ENCODE peak calls at places on chromosome 12, in nine cellular contexts. K is stimulated activated CD8-positive, alpha-beta memory T cell treated with anti-CD3 and anti-CD28 coated beads, Interleukin-4, amount 100 ng/mL, for 4 hours; H is nephron progenitor cell; B is NCI-H1092 treated with DMSO at 0.1 percent for 48 hours; F is brain microvascular endothelial cell; G is GDM1; Z is stimulated activated CD4-positive, alpha-beta T cell treated with anti-CD3 and anti-CD28 coated beads, Interleukin-4, amount 100 ng/mL, for 24 hours; C is non-pigmented ciliary epithelial cell; J is left cardiac atrium. I is an unnamed sample.

GRCh38 chr12:52517888-52518287 is 2.3 kb downstream of the KRT5 start:
- DNase-seq in F (no peak), H (no peak), B (no peak), K (no peak), J (no peak), Z (no peak), G (no peak), C (no peak), I (no peak)

GRCh38 chr12:29149691-29150382 is 759 bp downstream of the FAR2 start:
- DNase-seq in J (no peak), H (peak), F (no peak), G (no peak), Z (peak), C (no peak), K (no peak), B (no peak), I (no peak)

GRCh38 chr12:46676797-46677520 is 148.8 kb downstream of the SLC38A4 start:
- DNase-seq in F (no peak), G (no peak), K (no peak), H (no peak), B (no peak), J (no peak), C (no peak), Z (no peak), I (no peak)

GRCh38 chr12:30980886-30981662 is 54.5 kb downstream of the TSPAN11 start:
- DNase-seq in C (no peak), H (no peak), B (peak), J (no peak), K (no peak), F (no peak), G (no peak), Z (no peak), I (no peak)

GRCh38 chr12:93183940-93184663 is 193.6 kb upstream of the NUDT4 start:
- DNase-seq in B (no peak), J (no peak), C (no peak), Z (no peak), K (no peak), G (peak), H (no peak), F (no peak), I (peak)

GRCh38 chr12:128570191-128571065 is 253.3 kb downstream of the SLC15A4 start:
- DNase-seq in B (no peak), G (no peak), K (peak), C (no peak), Z (no peak), F (no peak), H (no peak), J (no peak), I (peak)

GRCh38 chr12:110039085-110039807 is 9.1 kb downstream of the C12orf76 start:
- DNase-seq in C (peak), H (no peak), K (no peak), F (peak), B (no peak), Z (no peak), J (no peak), G (no peak), I (no peak)

GRCh38 chr12:685388-685787 is 22.1 kb upstream of the NINJ2 start:
- DNase-seq in G (peak), B (no peak), F (peak), K (peak), H (no peak), J (no peak), C (peak), Z (peak), I (no peak)

GRCh38 chr12:89162704-89163261 is 189.5 kb downstream of the DUSP6 start:
- DNase-seq in B (no peak), F (peak), G (peak), K (no peak), J (peak), H (no peak), Z (peak), C (peak), I (no peak)

GRCh38 chr12:26767116-26767515 is 65.9 kb downstream of the ITPR2 start:
- DNase-seq in F (no peak), C (no peak), H (no peak), Z (no peak), G (no peak), J (no peak), B (no peak), K (no peak), I (no peak)

GRCh38 chr12:79873223-79873622 is 61.7 kb downstream of the PPP1R12A start:
- DNase-seq in F (no peak), G (no peak), C (no peak), H (no peak), J (no peak), Z (no peak), K (no peak), B (no peak), I (no peak)

GRCh38 chr12:132462778-132463177 is 27.2 kb upstream of the FBRSL1 start:
- DNase-seq in Z (no peak), G (no peak), K (no peak), H (no peak), F (no peak), B (no peak), C (no peak), J (no peak), I (no peak)

GRCh38 chr12:90851800-90852718 is 102.9 kb downstream of the CCER1 start:
- DNase-seq in C (no peak), G (no peak), J (no peak), B (no peak), H (no peak), K (no peak), Z (no peak), F (no peak), I (no peak)

GRCh38 chr12:116492703-116493324 is 66.4 kb upstream of the MAP1LC3B2 start:
- DNase-seq in H (no peak), K (no peak), F (peak), B (no peak), J (no peak), Z (no peak), G (peak), C (no peak), I (no peak)

GRCh38 chr12:120350576-120351350 is 18.2 kb downstream of the MSI1 start:
- DNase-seq in J (no peak), Z (no peak), H (no peak), F (no peak), C (no peak), G (no peak), K (no peak), B (peak), I (no peak)

GRCh38 chr12:571795-572531 is 91.3 kb downstream of the NINJ2 start:
- DNase-seq in H (no peak), Z (no peak), C (no peak), B (no peak), K (no peak), J (peak), G (no peak), F (no peak), I (no peak)

GRCh38 chr12:9646794-9647622 is 22.5 kb upstream of the CLEC2D start:
- DNase-seq in B (no peak), J (no peak), Z (no peak), H (peak), K (no peak), F (no peak), C (no peak), G (no peak), I (no peak)

GRCh38 chr12:47636908-47637780 is 68.7 kb downstream of the RPAP3 start:
- DNase-seq in K (no peak), C (no peak), J (peak), B (no peak), H (peak), Z (peak), G (no peak), F (peak), I (no peak)

GRCh38 chr12:106091421-106091820 is 47.3 kb downstream of the NUAK1 start:
- DNase-seq in Z (no peak), G (no peak), K (no peak), C (no peak), B (no peak), F (no peak), H (no peak), J (no peak), I (no peak)

GRCh38 chr12:108644743-108645120 is 11.0 kb upstream of the SELPLG start:
- DNase-seq in B (no peak), J (no peak), H (no peak), F (no peak), C (no peak), K (no peak), G (no peak), Z (no peak), I (no peak)

GRCh38 chr12:68013181-68013580 is 23.9 kb downstream of the IFNG-AS1 start:
- DNase-seq in J (no peak), H (no peak), F (no peak), K (no peak), Z (no peak), C (no peak), G (no peak), B (no peak), I (no peak)

GRCh38 chr12:109988274-109988673 is 7.9 kb downstream of the GIT2 start:
- DNase-seq in H (no peak), Z (no peak), G (no peak), F (no peak), K (no peak), C (no peak), J (no peak), B (no peak), I (no peak)

GRCh38 chr12:40117818-40118217 is 11.9 kb upstream of the SLC2A13 start:
- DNase-seq in K (no peak), J (no peak), B (no peak), Z (no peak), F (no peak), H (no peak), G (no peak), C (no peak), I (peak)

GRCh38 chr12:64221656-64222010 is 463 bp downstream of the KICS2 start:
- DNase-seq in K (peak), J (peak), C (peak), B (peak), F (peak), Z (peak), H (peak), G (peak), I (no peak)

GRCh38 chr12:109533487-109533740 is 39.9 kb downstream of the MMAB start:
- DNase-seq in K (no peak), H (no peak), F (no peak), Z (no peak), C (no peak), B (no peak), J (no peak), G (no peak), I (no peak)

GRCh38 chr12:12349711-12350665 is at the start of gene MANSC1:
- DNase-seq in Z (peak), H (peak), J (peak), K (peak), G (no peak), B (peak), F (no peak), C (no peak), I (no peak)

GRCh38 chr12:116138781-116139180 is 138.7 kb downstream of the MED13L start:
- DNase-seq in F (no peak), K (no peak), C (no peak), B (no peak), H (no peak), J (no peak), G (no peak), Z (no peak), I (no peak)

I was measured in GM12864.